ENCODE peak calls at places on chromosome 22, in four cellular contexts. One of them, this sample, is unnamed.

GRCh38 chr22:44544523-44545433 is 46.7 kb upstream of the RTL6 start:
- DNase-seq in HepG2: no peak
- DNase-seq in GM12878: no peak
- DNase-seq in K562: no peak
- DNase-seq in this sample: no peak

GRCh38 chr22:35352214-35353111 is 28.4 kb upstream of the HMOX1 start:
- DNase-seq in GM12878: no peak
- DNase-seq in K562: no peak
- DNase-seq in HepG2: peak
- DNase-seq in this sample: peak

GRCh38 chr22:21690401-21690801 is 24.6 kb downstream of the PPIL2 start:
- DNase-seq in HepG2: no peak
- DNase-seq in GM12878: peak
- DNase-seq in K562: no peak
- DNase-seq in this sample: no peak

GRCh38 chr22:37165940-37166674 is 16.4 kb upstream of the IL2RB start:
- DNase-seq in HepG2: no peak
- DNase-seq in K562: no peak
- DNase-seq in GM12878: no peak
- DNase-seq in this sample: no peak

GRCh38 chr22:16586170-16586569 is 6.4 kb downstream of the CCT8L2 start:
- DNase-seq in K562: peak
- DNase-seq in HepG2: no peak
- DNase-seq in GM12878: no peak
- DNase-seq in this sample: no peak

GRCh38 chr22:40708177-40708576 is 28.9 kb downstream of the MCHR1 start:
- DNase-seq in GM12878: no peak
- DNase-seq in K562: no peak
- DNase-seq in HepG2: no peak
- DNase-seq in this sample: no peak

GRCh38 chr22:35212020-35212419 is 45.3 kb upstream of the HMGXB4 start:
- DNase-seq in K562: peak
- DNase-seq in HepG2: no peak
- DNase-seq in GM12878: no peak
- DNase-seq in this sample: no peak

GRCh38 chr22:35606916-35607315 is 10.2 kb downstream of the MB start:
- DNase-seq in GM12878: no peak
- DNase-seq in HepG2: no peak
- DNase-seq in K562: no peak
- DNase-seq in this sample: no peak

GRCh38 chr22:25361899-25362214 is 142.4 kb downstream of the CRYBB2 start:
- DNase-seq in HepG2: no peak
- DNase-seq in GM12878: no peak
- DNase-seq in K562: no peak
- DNase-seq in this sample: no peak

GRCh38 chr22:31944700-31945477 is 554 bp downstream of the YWHAH start:
- DNase-seq in K562: peak
- DNase-seq in HepG2: no peak
- DNase-seq in GM12878: no peak
- DNase-seq in this sample: peak

GRCh38 chr22:45582955-45583320 is 80.3 kb downstream of the FBLN1 start:
- DNase-seq in HepG2: no peak
- DNase-seq in GM12878: no peak
- DNase-seq in K562: no peak
- DNase-seq in this sample: no peak

GRCh38 chr22:40602231-40602630 is 34.3 kb downstream of the MRTFA start:
- DNase-seq in HepG2: no peak
- DNase-seq in GM12878: no peak
- DNase-seq in K562: no peak
- DNase-seq in this sample: no peak

GRCh38 chr22:37171662-37172061 is 16.4 kb downstream of the C1QTNF6 start:
- DNase-seq in GM12878: no peak
- DNase-seq in K562: no peak
- DNase-seq in HepG2: no peak
- DNase-seq in this sample: no peak

DNA sequence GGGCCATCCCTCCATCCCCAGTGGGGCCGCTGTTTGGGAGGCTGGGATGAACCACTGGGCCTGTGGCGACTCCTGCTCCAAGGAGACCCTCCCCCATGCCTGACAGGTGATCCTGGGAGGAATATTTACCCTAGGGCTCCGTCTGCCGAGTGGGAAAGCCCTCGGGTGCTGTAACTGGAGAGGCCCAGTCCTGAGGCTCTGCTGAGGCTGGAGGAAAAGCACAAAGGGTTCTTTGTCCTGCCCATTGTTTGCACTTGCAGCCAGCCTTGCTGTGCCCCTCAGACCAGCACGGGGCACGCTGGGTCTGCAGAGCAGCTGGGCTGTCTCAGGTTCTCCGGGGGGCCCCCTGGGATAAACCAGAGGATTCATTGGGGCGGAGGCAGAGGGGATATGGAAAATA is 321.1 kb downstream of the MN1 start:
- DNase-seq in GM12878: no peak
- DNase-seq in HepG2: peak
- DNase-seq in K562: no peak
- DNase-seq in this sample: no peak
- TF ChIP-seq KDM1A in GM12878: no peak
- TF ChIP-seq KDM1A in HepG2: no peak
- TF ChIP-seq KDM1A in K562: no peak
- TF ChIP-seq KDM1A in this sample: no peak

GRCh38 chr22:27687984-27688545 is 113.5 kb downstream of the MN1 start:
- DNase-seq in K562: no peak
- DNase-seq in HepG2: peak
- DNase-seq in GM12878: no peak
- DNase-seq in this sample: peak

GRCh38 chr22:27685971-27686370 is 115.6 kb downstream of the MN1 start:
- DNase-seq in GM12878: no peak
- DNase-seq in HepG2: no peak
- DNase-seq in K562: no peak
- DNase-seq in this sample: no peak

GRCh38 chr22:27685515-27685914 is 116.0 kb downstream of the MN1 start:
- DNase-seq in HepG2: no peak
- DNase-seq in GM12878: no peak
- DNase-seq in K562: no peak
- DNase-seq in this sample: no peak

GRCh38 chr22:27684856-27685255 is 116.7 kb downstream of the MN1 start:
- DNase-seq in HepG2: no peak
- DNase-seq in GM12878: no peak
- DNase-seq in K562: no peak
- DNase-seq in this sample: no peak

GRCh38 chr22:27686534-27686933 is 115.0 kb downstream of the MN1 start:
- DNase-seq in HepG2: peak
- DNase-seq in GM12878: no peak
- DNase-seq in K562: no peak
- DNase-seq in this sample: peak
- TF ChIP-seq SMC3 in HepG2: no peak
- TF ChIP-seq SMC3 in GM12878: no peak
- TF ChIP-seq SMC3 in K562: no peak
- TF ChIP-seq SMC3 in this sample: no peak

GRCh38 chr22:42716221-42716620 is 4.4 kb downstream of the A4GALT start:
- DNase-seq in K562: no peak
- DNase-seq in GM12878: peak
- DNase-seq in HepG2: no peak
- DNase-seq in this sample: no peak
- TF ChIP-seq KDM1A in K562: no peak
- TF ChIP-seq KDM1A in GM12878: no peak
- TF ChIP-seq KDM1A in HepG2: no peak
- TF ChIP-seq KDM1A in this sample: peak

GRCh38 chr22:39471421-39472141 is 14.8 kb downstream of the MGAT3 start:
- DNase-seq in HepG2: no peak
- DNase-seq in GM12878: peak
- DNase-seq in K562: peak
- DNase-seq in this sample: no peak
- TF ChIP-seq SMC3 in HepG2: no peak
- TF ChIP-seq SMC3 in GM12878: no peak
- TF ChIP-seq SMC3 in K562: no peak
- TF ChIP-seq SMC3 in this sample: no peak

GRCh38 chr22:19840955-19841640 is 13.6 kb downstream of the GNB1L start:
- DNase-seq in HepG2: peak
- DNase-seq in GM12878: no peak
- DNase-seq in K562: no peak
- DNase-seq in this sample: no peak
- TF ChIP-seq KDM1A in HepG2: peak
- TF ChIP-seq KDM1A in GM12878: no peak
- TF ChIP-seq KDM1A in K562: no peak
- TF ChIP-seq KDM1A in this sample: no peak

GRCh38 chr22:48938741-48939140 is 888.9 kb downstream of the BRD1 start:
- DNase-seq in HepG2: no peak
- DNase-seq in K562: no peak
- DNase-seq in GM12878: no peak
- DNase-seq in this sample: no peak
- TF ChIP-seq SMC3 in HepG2: no peak
- TF ChIP-seq SMC3 in K562: no peak
- TF ChIP-seq SMC3 in GM12878: no peak
- TF ChIP-seq SMC3 in this sample: no peak

DNA sequence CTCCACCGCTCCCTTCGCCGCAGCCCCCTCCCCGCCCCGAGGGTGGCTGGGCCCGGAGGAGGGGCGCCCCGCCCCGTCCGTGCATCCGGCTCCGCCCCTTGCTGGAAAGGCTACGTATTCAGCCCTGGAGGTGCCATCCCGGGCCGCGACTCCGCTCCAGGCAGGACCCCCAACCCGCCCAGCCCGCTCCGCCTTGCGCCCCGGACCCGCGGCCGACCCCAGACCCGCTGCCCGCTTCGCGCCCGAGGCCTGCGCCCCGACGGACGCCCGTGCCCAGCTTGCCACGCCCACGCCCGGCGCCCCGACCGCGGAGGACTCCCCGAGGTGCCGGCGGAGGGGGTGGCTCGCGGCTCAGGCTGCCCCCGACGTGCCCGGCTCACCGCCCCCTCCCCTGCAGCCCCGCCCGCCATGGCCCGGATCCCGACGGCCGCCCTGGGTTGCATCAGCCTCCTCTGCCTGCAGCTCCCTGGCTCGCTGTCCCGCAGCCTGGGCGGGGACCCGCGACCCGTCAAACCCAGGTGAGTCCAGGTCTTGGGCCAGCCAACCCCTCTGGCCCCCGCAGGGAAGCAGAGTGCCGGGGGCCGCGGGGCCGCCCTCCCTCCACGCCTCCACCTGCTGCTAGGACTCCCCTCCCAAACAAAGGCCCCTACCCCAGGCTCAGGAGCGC is at the start of gene ADM2:
- DNase-seq in K562: peak
- DNase-seq in HepG2: peak
- DNase-seq in GM12878: no peak
- DNase-seq in this sample: peak
- TF ChIP-seq KDM1A in K562: no peak
- TF ChIP-seq KDM1A in HepG2: no peak
- TF ChIP-seq KDM1A in GM12878: no peak
- TF ChIP-seq KDM1A in this sample: no peak

DNA sequence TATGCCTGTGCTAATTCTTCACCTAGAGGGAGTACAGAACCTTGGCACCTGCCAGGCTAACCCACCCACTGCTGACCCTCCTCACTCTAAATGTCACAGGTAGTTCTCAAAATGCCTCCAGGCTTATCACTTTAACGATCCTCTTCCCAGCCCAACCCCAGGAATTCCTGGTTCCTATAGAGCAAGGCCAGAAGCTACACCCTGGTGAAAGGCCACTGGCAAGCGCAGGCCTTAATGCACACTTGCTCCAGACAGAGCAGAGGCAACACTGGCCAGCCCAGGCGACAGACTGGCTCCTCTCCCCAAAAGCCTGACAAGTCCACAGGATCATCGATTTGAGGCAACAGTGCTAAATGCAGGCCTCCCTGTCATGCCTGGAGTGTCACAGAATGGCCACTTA is 38.8 kb downstream of the PACSIN2 start:
- DNase-seq in GM12878: no peak
- DNase-seq in HepG2: no peak
- DNase-seq in K562: no peak
- DNase-seq in this sample: no peak
- TF ChIP-seq SMC3 in GM12878: no peak
- TF ChIP-seq SMC3 in HepG2: no peak
- TF ChIP-seq SMC3 in K562: no peak
- TF ChIP-seq SMC3 in this sample: no peak

GRCh38 chr22:30869996-30870395 is 98.6 kb downstream of the MORC2 start:
- DNase-seq in K562: no peak
- DNase-seq in HepG2: no peak
- DNase-seq in GM12878: no peak
- DNase-seq in this sample: no peak
- TF ChIP-seq KDM1A in K562: no peak
- TF ChIP-seq KDM1A in HepG2: no peak
- TF ChIP-seq KDM1A in GM12878: no peak
- TF ChIP-seq KDM1A in this sample: no peak